ENCODE peak calls at places on chromosomes 3 and 15, in six cellular contexts. C is HCT116, L is right atrium auricular region, P is hepatocyte, K is mesendoderm, U is H9. S is an unnamed sample.
A peak's percentile ranks its signal among the peaks of the same experiment; 100 is the strongest.

GRCh38 chr15:79994651-79995050 is 23.7 kb upstream of the BCL2A1 start:
- DNase-seq in K (peak; percentile 42), C (peak; percentile 16), U (no peak), L (no peak), P (no peak), S (peak; percentile 68)

GRCh38 chr15:67366904-67367303 is 112.3 kb downstream of the IQCH start:
- DNase-seq in L (no peak), K (no peak), P (no peak), U (no peak), C (no peak), S (no peak)

GRCh38 chr3:142459096-142459495 is 11.3 kb upstream of the XRN1 start:
- DNase-seq in P (no peak), C (no peak), L (no peak), K (peak; percentile 17), U (no peak), S (no peak)

GRCh38 chr3:39150803-39151631 is 2.4 kb downstream of the CSRNP1 start:
- DNase-seq in P (peak; percentile 95), L (peak; percentile 97), C (no peak), U (peak; percentile 72), K (peak; percentile 99), S (peak; percentile 97)

GRCh38 chr3:141812091-141812490 is 48.9 kb downstream of the GRK7 start:
- DNase-seq in P (no peak), C (no peak), L (no peak), K (no peak), U (no peak), S (no peak)

GRCh38 chr3:52827866-52828376 is 2.6 kb downstream of the ITIH4 start:
- DNase-seq in K (peak; percentile 44), L (no peak), U (no peak), P (peak; percentile 67), C (no peak), S (no peak)

GRCh38 chr15:39362832-39363561 is 217.9 kb upstream of the THBS1 start:
- DNase-seq in L (no peak), P (peak; percentile 41), C (no peak), K (no peak), U (no peak), S (peak; percentile 99)

GRCh38 chr3:178561239-178561638 is 25.0 kb downstream of the KCNMB2 start:
- DNase-seq in C (no peak), P (no peak), L (no peak), U (no peak), K (no peak), S (peak; percentile 16)

GRCh38 chr15:65375871-65376552 is 1.8 kb downstream of the IGDCC3 start:
- DNase-seq in C (no peak), P (no peak), K (no peak), L (no peak), U (peak; percentile 33), S (no peak)

GRCh38 chr3:121073011-121073410 is 165.0 kb downstream of the STXBP5L start:
- DNase-seq in P (no peak), K (no peak), L (no peak), C (no peak), U (no peak), S (no peak)

GRCh38 chr3:194755689-194756459 is 70.2 kb downstream of the FAM43A start:
- DNase-seq in L (no peak), C (no peak), P (no peak), U (no peak), K (no peak), S (no peak)

GRCh38 chr3:160368804-160369203 is 30.2 kb downstream of the IFT80 start:
- DNase-seq in K (no peak), L (no peak), P (no peak), C (no peak), U (no peak), S (no peak)

GRCh38 chr15:36579792-36580431 is 486 bp downstream of the CDIN1 start:
- DNase-seq in U (no peak), L (no peak), K (no peak), C (no peak), P (peak; percentile 33), S (no peak)

GRCh38 chr15:90994059-90994416 is 297 bp downstream of the PRC1 start:
- DNase-seq in U (no peak), L (no peak), K (no peak), C (no peak), P (peak; percentile 52), S (peak; percentile 6)

GRCh38 chr3:55491296-55491816 is 4.2 kb upstream of the WNT5A start:
- DNase-seq in P (peak; percentile 40), L (no peak), K (no peak), U (no peak), C (no peak), S (peak; percentile 94)

GRCh38 chr15:80991446-80991845 is 1.8 kb upstream of the MESD start:
- DNase-seq in K (no peak), C (no peak), P (no peak), U (no peak), L (peak; percentile 83), S (peak; percentile 92)

GRCh38 chr15:69154684-69155083 is 5.8 kb upstream of the GLCE start:
- DNase-seq in U (no peak), K (peak; percentile 63), L (no peak), P (no peak), C (no peak), S (peak; percentile 70)

GRCh38 chr3:126158016-126158911 is 22.1 kb downstream of the ALDH1L1 start:
- DNase-seq in K (no peak), C (no peak), P (no peak), U (no peak), L (no peak), S (no peak)

GRCh38 chr15:29136815-29137214 is 132.8 kb downstream of the NSMCE3 start:
- DNase-seq in U (peak; percentile 17), P (no peak), L (no peak), K (no peak), C (no peak), S (no peak)

GRCh38 chr15:66912001-66912400 is 153.4 kb upstream of the SMAD3 start:
- DNase-seq in C (no peak), K (no peak), P (no peak), L (no peak), U (peak; percentile 6), S (no peak)

GRCh38 chr15:65088643-65089021 is 12.1 kb downstream of the KBTBD13 start:
- DNase-seq in C (no peak), K (no peak), U (no peak), L (no peak), P (no peak), S (no peak)

GRCh38 chr3:169134194-169134593 is 529.3 kb downstream of the MECOM start:
- DNase-seq in L (no peak), P (no peak), U (no peak), C (no peak), K (no peak), S (no peak)

GRCh38 chr3:169137076-169137475 is 526.4 kb downstream of the MECOM start:
- DNase-seq in U (no peak), P (no peak), K (no peak), C (no peak), L (no peak), S (no peak)

GRCh38 chr3:169131695-169132464 is 531.6 kb downstream of the MECOM start:
- DNase-seq in P (no peak), K (no peak), L (no peak), U (no peak), C (no peak), S (no peak)

GRCh38 chr3:169137943-169138342 is 525.6 kb downstream of the MECOM start:
- DNase-seq in L (no peak), P (no peak), C (no peak), K (no peak), U (no peak), S (no peak)

GRCh38 chr3:169133178-169134161 is 530.0 kb downstream of the MECOM start:
- DNase-seq in U (no peak), K (no peak), C (no peak), L (no peak), P (no peak), S (peak; percentile 64)
- H3K27me3 ChIP-seq in U (no peaks in the 10 kb centered on the region), K (no peaks in the 10 kb centered on the region), C (peaks cover 17% of the 10 kb centered on the region), L (no peaks in the 10 kb centered on the region), P (no peaks in the 10 kb centered on the region), S (no peaks in the 10 kb centered on the region)

GRCh38 chr3:152333928-152334327 is 65.2 kb downstream of the MBNL1 start:
- DNase-seq in U (no peak), L (no peak), K (no peak), P (no peak), C (no peak), S (no peak)

GRCh38 chr3:152334761-152335160 is 66.0 kb downstream of the MBNL1 start:
- DNase-seq in C (no peak), L (no peak), K (no peak), P (no peak), U (no peak), S (no peak)

GRCh38 chr3:152335273-152335672 is 66.5 kb downstream of the MBNL1 start:
- DNase-seq in L (no peak), K (no peak), U (no peak), C (no peak), P (no peak), S (no peak)

GRCh38 chr3:152339881-152340505 is 71.3 kb downstream of the MBNL1 start:
- DNase-seq in L (no peak), P (no peak), U (no peak), C (no peak), K (peak; percentile 35), S (no peak)

GRCh38 chr3:152338159-152338720 is 69.5 kb downstream of the MBNL1 start:
- DNase-seq in C (no peak), K (no peak), U (no peak), L (no peak), P (no peak), S (no peak)
- H3K4me1 ChIP-seq in C (no peaks in the 10 kb centered on the region), K (no peaks in the 10 kb centered on the region), U (no peaks in the 10 kb centered on the region), L (no peaks in the 10 kb centered on the region), P (no peaks in the 10 kb centered on the region), S (no peaks in the 10 kb centered on the region)

DNA sequence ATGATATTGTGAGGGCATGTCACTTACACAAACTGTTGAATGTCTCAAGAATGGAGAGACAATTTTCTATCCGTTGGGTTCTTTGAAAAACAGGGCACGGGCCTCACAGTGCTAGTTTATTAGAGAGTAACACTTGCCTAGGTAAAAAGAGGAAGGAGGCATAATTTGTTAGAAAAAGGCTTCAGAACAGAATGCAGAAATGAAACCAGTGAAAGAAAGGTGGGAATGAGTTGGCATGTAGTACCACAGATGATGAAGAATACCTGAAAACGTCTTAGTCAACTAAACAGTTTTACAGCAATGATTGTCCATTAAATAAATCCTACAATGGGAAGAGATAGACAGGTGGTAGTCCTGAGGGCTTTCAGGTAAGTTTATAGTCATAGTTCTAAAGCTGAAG is 1399.7 kb upstream of the CADM2 start:
- DNase-seq in U (no peak), C (no peak), P (no peak), K (no peak), L (no peak), S (no peak)
- H3K27me3 ChIP-seq in U (no peaks in the 10 kb centered on the region), C (no peaks in the 10 kb centered on the region), P (no peaks in the 10 kb centered on the region), K (no peaks in the 10 kb centered on the region), L (no peaks in the 10 kb centered on the region), S (no peaks in the 10 kb centered on the region)

DNA sequence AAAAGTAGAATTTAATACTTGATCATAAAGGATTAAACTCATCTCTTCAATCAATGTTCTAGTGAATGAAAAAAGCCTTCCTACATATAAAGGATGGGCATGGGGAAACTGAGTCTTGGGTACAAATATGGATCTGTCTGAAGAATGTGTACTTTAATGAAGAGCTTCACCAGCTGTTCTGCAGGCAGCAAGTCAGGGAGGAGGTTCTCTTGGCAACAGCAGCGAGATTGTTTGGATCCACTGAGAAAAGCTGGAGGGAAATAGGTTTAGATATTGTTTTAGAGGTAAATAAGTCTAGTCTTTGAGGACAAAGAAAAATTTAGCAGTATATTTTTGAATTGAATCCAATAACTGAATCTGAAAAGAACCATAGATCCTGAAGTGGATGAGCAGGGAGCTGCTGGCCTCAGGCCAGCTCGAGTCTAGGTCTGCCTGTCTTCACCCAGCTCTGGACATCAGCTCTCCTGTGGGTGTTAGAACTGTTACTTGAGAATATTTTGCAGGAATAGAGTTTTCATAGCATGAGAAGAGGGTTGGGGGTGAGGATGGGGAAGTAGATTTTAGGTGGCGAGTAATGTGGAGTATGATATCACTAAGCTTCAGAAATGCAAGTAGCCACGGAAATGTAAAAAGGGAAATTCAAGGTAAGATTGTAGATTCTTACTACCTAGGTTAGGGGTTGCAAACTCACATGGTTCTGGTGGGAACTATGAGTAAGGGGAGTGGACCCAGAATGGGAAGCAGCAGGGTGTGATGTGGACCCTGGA is 6.0 kb downstream of the RAB8B start:
- DNase-seq in L (peak; percentile 56), P (no peak), C (no peak), U (no peak), K (no peak), S (no peak)
- H3K4me1 ChIP-seq in L (no peaks in the 10 kb centered on the region), P (peaks cover 10% of the 10 kb centered on the region), C (no peaks in the 10 kb centered on the region), U (peaks cover 11% of the 10 kb centered on the region), K (peaks cover 18% of the 10 kb centered on the region), S (peaks cover 26% of the 10 kb centered on the region)

S was measured in fibroblast of lung.